ENCODE peak calls at places on chromosomes 7 and 10, in six cellular contexts. Y, Q, A, C, N and K are unnamed samples.

GRCh38 chr7:26409636-26410035 is 118.0 kb downstream of the SNX10 start:
- DNase-seq in Y (no peak), Q (no peak), A (no peak), C (no peak), N (no peak), K (no peak)

GRCh38 chr7:99193527-99194214 is 14.2 kb downstream of the KPNA7 start:
- DNase-seq in Y (no peak), Q (no peak), A (no peak), C (no peak), N (peak), K (no peak)

GRCh38 chr10:132942101-132942739 is at the start of gene CFAP46:
- DNase-seq in Y (peak), Q (no peak), A (no peak), C (peak), N (peak), K (peak)

GRCh38 chr7:39069046-39069445 is 91.3 kb downstream of the POU6F2 start:
- DNase-seq in Y (no peak), Q (no peak), A (no peak), C (no peak), N (no peak), K (no peak)

GRCh38 chr7:101154693-101155102 is 422 bp downstream of the AP1S1 start:
- DNase-seq in Y (peak), Q (no peak), A (no peak), C (no peak), N (no peak), K (no peak)

GRCh38 chr7:100865971-100866720 is 1.0 kb upstream of the TRIP6 start:
- DNase-seq in Y (no peak), Q (no peak), A (no peak), C (no peak), N (no peak), K (no peak)

GRCh38 chr10:100744136-100744979 is 1.0 kb upstream of the PAX2 start:
- DNase-seq in Y (no peak), Q (no peak), A (no peak), C (no peak), N (no peak), K (no peak)

GRCh38 chr10:113982745-113983144 is 60.9 kb upstream of the ADRB1 start:
- DNase-seq in Y (peak), Q (no peak), A (no peak), C (no peak), N (no peak), K (peak)

GRCh38 chr7:2541291-2542010 is 13.9 kb downstream of the BRAT1 start:
- DNase-seq in Y (no peak), Q (no peak), A (no peak), C (no peak), N (no peak), K (no peak)

GRCh38 chr7:2540133-2540532 is 15.2 kb downstream of the BRAT1 start:
- DNase-seq in Y (no peak), Q (no peak), A (no peak), C (no peak), N (no peak), K (no peak)

GRCh38 chr7:2540641-2541051 is 14.7 kb downstream of the BRAT1 start:
- DNase-seq in Y (no peak), Q (no peak), A (no peak), C (no peak), N (no peak), K (no peak)

GRCh38 chr7:2539031-2540028 is 16.0 kb downstream of the BRAT1 start:
- DNase-seq in Y (no peak), Q (no peak), A (no peak), C (no peak), N (no peak), K (no peak)

GRCh38 chr7:2537981-2538851 is 17.1 kb downstream of the BRAT1 start:
- DNase-seq in Y (no peak), Q (no peak), A (no peak), C (no peak), N (no peak), K (peak)
- TF ChIP-seq CTCF in Y (no peak), Q (no peak), A (no peak), C (no peak), N (peak), K (no peak)

GRCh38 chr7:40199076-40199802 is 64.4 kb downstream of the SUGCT start:
- DNase-seq in Y (peak), Q (peak), A (no peak), C (no peak), N (peak), K (no peak)
- TF ChIP-seq CTCF in Y (peak), Q (peak), A (peak), C (peak), N (peak), K (no peak)

GRCh38 chr10:22335204-22335956 is 9.9 kb upstream of the SPAG6 start:
- DNase-seq in Y (peak), Q (no peak), A (no peak), C (no peak), N (no peak), K (peak)
- TF ChIP-seq CTCF in Y (no peak), Q (peak), A (no peak), C (peak), N (peak), K (no peak)

GRCh38 chr10:13589316-13589715 is 2.6 kb downstream of the PRPF18 start:
- DNase-seq in Y (no peak), Q (no peak), A (no peak), C (no peak), N (no peak), K (no peak)
- TF ChIP-seq CTCF in Y (no peak), Q (peak), A (peak), C (no peak), N (peak), K (no peak)

DNA sequence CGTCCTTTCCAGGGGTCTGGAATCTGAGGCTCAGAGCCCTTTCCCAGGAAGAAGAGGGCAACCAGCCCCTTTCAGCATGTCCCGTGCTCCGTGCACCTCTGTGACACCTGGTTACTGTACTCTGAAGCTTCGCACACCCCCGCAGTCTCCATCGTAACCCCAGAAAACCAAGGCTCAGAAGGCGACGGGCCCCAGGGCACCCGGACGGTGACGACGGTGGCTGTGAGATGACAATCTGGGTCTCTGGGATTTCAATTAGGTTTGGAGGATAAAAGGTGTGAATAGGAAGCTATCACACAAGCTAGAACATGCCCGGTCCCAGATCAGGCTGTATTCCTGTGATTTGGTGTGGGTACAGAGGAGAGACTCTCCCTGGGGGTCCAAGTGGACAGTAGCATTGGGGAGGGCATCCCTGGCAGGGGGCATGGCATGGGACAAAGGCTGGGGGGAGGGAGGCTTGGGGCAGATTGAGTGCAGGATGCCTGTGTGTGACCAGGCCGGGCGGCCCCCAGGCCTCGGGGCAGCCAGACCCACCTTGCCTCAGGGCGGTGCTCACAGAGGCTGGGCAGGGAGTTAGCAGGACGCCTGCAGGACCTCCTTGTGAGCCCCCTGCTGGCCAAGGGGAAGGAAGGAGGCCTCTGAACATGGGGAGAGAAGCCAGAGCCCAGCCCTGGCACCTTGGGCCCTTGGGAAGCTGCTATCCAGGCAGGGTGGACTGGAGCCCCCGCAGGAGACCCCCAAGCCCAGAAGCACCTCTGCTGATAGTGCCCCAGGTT is 23.4 kb upstream of the PSMG3 start:
- DNase-seq in Y (no peak), Q (no peak), A (no peak), C (no peak), N (no peak), K (no peak)
- TF ChIP-seq CTCF in Y (peak), Q (peak), A (no peak), C (peak), N (peak), K (no peak)

GRCh38 chr10:34959786-34960185 is 130.4 kb downstream of the CUL2 start:
- DNase-seq in Y (no peak), Q (no peak), A (no peak), C (no peak), N (no peak), K (no peak)

GRCh38 chr10:34960983-34961382 is 129.2 kb downstream of the CUL2 start:
- DNase-seq in Y (peak), Q (no peak), A (no peak), C (no peak), N (no peak), K (no peak)

GRCh38 chr10:34956756-34957155 is 133.4 kb downstream of the CUL2 start:
- DNase-seq in Y (no peak), Q (no peak), A (no peak), C (no peak), N (no peak), K (no peak)

GRCh38 chr10:34957531-34957930 is 132.6 kb downstream of the CUL2 start:
- DNase-seq in Y (no peak), Q (no peak), A (no peak), C (no peak), N (no peak), K (no peak)

DNA sequence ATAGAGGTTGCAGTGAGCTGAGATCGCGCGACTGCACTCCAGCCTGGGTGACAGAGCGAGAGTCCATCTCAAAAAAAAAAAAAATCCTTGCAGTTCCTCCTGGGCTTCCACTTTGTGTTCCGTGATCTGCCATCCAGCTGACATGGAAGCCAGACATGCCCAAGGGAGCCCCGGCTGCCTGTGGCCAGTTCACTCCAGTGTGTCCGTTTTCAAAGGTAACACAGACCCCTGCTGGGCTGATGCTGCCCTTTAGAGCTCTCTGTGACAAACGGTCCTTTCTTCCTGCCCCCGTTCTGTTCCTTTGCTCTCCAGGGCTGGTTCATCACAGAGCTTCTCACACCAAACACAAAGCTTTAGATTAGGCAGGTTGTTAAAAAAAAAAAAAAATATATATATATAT is 130.8 kb downstream of the CUL2 start:
- DNase-seq in Y (peak), Q (no peak), A (no peak), C (peak), N (no peak), K (no peak)
- TF ChIP-seq CTCF in Y (no peak), Q (no peak), A (no peak), C (no peak), N (peak), K (no peak)

DNA sequence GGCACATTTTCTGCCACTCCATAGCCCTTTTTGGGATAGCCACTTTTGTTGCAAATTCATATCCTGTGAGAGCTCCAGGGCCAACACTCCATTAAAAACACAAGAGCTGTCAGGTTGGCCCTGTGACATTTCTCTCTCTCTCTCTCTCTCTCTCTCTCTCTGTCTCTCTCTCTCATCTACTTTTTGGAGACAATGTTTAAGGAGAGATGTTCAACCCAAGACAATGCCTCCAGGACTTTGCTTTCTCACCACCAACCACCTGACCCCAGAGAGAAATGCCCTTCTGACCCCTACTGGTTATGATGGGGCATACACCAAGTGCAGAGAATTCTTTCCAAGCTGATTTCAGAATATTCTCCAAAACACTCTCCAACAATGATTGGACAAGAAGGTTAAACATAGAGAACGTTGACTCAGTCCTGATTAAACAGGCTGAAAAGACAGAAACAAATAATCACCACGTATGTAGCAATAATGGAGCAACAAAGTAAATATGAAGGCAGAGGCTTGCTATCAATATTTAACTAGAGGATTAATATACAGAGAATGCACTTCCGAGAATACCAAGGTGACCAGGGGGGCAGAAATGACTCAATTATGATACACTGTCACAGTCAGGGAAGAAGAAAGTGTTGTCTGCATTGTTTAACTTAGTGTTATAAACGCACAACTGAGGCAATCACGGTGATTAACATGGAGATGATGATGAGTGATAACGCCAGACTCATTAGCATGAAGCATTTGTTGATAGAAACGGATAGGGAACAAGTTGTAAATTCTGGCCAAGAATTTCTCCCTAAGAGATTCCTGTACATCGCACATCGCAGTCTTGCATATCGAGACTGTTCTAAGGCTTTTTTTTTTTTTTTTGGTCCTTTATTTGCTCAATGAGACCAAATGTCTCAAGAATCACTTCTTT is 178.5 kb downstream of the NRP1 start:
- DNase-seq in Y (peak), Q (no peak), A (peak), C (no peak), N (peak), K (no peak)
- TF ChIP-seq CTCF in Y (peak), Q (peak), A (peak), C (peak), N (peak), K (peak)